ENCODE peak calls at places on chromosomes 5 and 9, in seven cellular contexts. One of them, this sample, is unnamed. For H3K4me1, the result is how much of the 10 kb centered on the place peaks cover.

GRCh38 chr5:92070786-92071185 is 687.7 kb upstream of the ARRDC3 start:
- DNase-seq in A549: no peak
- DNase-seq in GM23248: no peak
- DNase-seq in tibial nerve: no peak
- DNase-seq in CD4-positive, alpha-beta memory T cell: no peak
- DNase-seq in pancreas: no peak
- DNase-seq in GM23338: no peak
- DNase-seq in this sample: no peak

GRCh38 chr5:10034008-10034407 is 215.7 kb downstream of the ATPSCKMT start:
- DNase-seq in A549: no peak
- DNase-seq in GM23248: peak
- DNase-seq in tibial nerve: no peak
- DNase-seq in CD4-positive, alpha-beta memory T cell: no peak
- DNase-seq in pancreas: no peak
- DNase-seq in GM23338: no peak
- DNase-seq in this sample: no peak

GRCh38 chr5:7629559-7629958 is 221.4 kb downstream of the CFAP90 start:
- DNase-seq in A549: no peak
- DNase-seq in GM23248: no peak
- DNase-seq in tibial nerve: no peak
- DNase-seq in CD4-positive, alpha-beta memory T cell: no peak
- DNase-seq in pancreas: no peak
- DNase-seq in GM23338: no peak
- DNase-seq in this sample: no peak

GRCh38 chr5:169289520-169289919 is 11.4 kb downstream of the SLIT3 start:
- DNase-seq in A549: no peak
- DNase-seq in GM23248: peak
- DNase-seq in tibial nerve: no peak
- DNase-seq in CD4-positive, alpha-beta memory T cell: no peak
- DNase-seq in pancreas: no peak
- DNase-seq in GM23338: no peak
- DNase-seq in this sample: no peak

GRCh38 chr5:1505506-1506241 is 18.1 kb downstream of the LPCAT1 start:
- DNase-seq in A549: no peak
- DNase-seq in GM23248: no peak
- DNase-seq in tibial nerve: no peak
- DNase-seq in CD4-positive, alpha-beta memory T cell: no peak
- DNase-seq in pancreas: peak
- DNase-seq in GM23338: peak
- DNase-seq in this sample: no peak

GRCh38 chr9:84839538-84839937 is 170.0 kb downstream of the NTRK2 start:
- DNase-seq in A549: no peak
- DNase-seq in GM23248: peak
- DNase-seq in tibial nerve: no peak
- DNase-seq in CD4-positive, alpha-beta memory T cell: no peak
- DNase-seq in pancreas: no peak
- DNase-seq in GM23338: no peak
- DNase-seq in this sample: no peak

GRCh38 chr5:98929982-98930355 is 1.2 kb upstream of the CHD1 start:
- DNase-seq in A549: no peak
- DNase-seq in GM23248: peak
- DNase-seq in tibial nerve: peak
- DNase-seq in CD4-positive, alpha-beta memory T cell: no peak
- DNase-seq in pancreas: no peak
- DNase-seq in GM23338: no peak
- DNase-seq in this sample: no peak

GRCh38 chr5:72467987-72468386 is 39.2 kb downstream of the ZNF366 start:
- DNase-seq in A549: no peak
- DNase-seq in GM23248: peak
- DNase-seq in tibial nerve: no peak
- DNase-seq in CD4-positive, alpha-beta memory T cell: no peak
- DNase-seq in pancreas: no peak
- DNase-seq in GM23338: no peak
- DNase-seq in this sample: no peak

GRCh38 chr9:123978981-123979380 is 32.6 kb upstream of the LHX2 start:
- DNase-seq in A549: no peak
- DNase-seq in GM23248: no peak
- DNase-seq in tibial nerve: no peak
- DNase-seq in CD4-positive, alpha-beta memory T cell: no peak
- DNase-seq in pancreas: no peak
- DNase-seq in GM23338: no peak
- DNase-seq in this sample: no peak

GRCh38 chr9:129414377-129415021 is 206.4 kb downstream of the C9orf50 start:
- DNase-seq in A549: no peak
- DNase-seq in GM23248: peak
- DNase-seq in tibial nerve: peak
- DNase-seq in CD4-positive, alpha-beta memory T cell: peak
- DNase-seq in pancreas: peak
- DNase-seq in GM23338: peak
- DNase-seq in this sample: peak

GRCh38 chr9:133506653-133507038 is 18.1 kb downstream of the MYMK start:
- DNase-seq in A549: no peak
- DNase-seq in GM23248: peak
- DNase-seq in tibial nerve: peak
- DNase-seq in CD4-positive, alpha-beta memory T cell: no peak
- DNase-seq in pancreas: peak
- DNase-seq in GM23338: no peak
- DNase-seq in this sample: no peak

GRCh38 chr5:80492741-80493140 is 4.8 kb downstream of the FAM151B start:
- DNase-seq in A549: no peak
- DNase-seq in GM23248: no peak
- DNase-seq in tibial nerve: no peak
- DNase-seq in CD4-positive, alpha-beta memory T cell: no peak
- DNase-seq in pancreas: no peak
- DNase-seq in GM23338: no peak
- DNase-seq in this sample: no peak

GRCh38 chr5:11903121-11903613 is 1.1 kb downstream of the CTNND2 start:
- DNase-seq in A549: no peak
- DNase-seq in GM23248: no peak
- DNase-seq in tibial nerve: no peak
- DNase-seq in CD4-positive, alpha-beta memory T cell: no peak
- DNase-seq in pancreas: no peak
- DNase-seq in GM23338: peak
- DNase-seq in this sample: no peak

GRCh38 chr9:114499528-114499927 is 5.7 kb downstream of the WHRN start:
- DNase-seq in A549: no peak
- DNase-seq in GM23248: no peak
- DNase-seq in tibial nerve: no peak
- DNase-seq in CD4-positive, alpha-beta memory T cell: no peak
- DNase-seq in pancreas: no peak
- DNase-seq in GM23338: no peak
- DNase-seq in this sample: no peak

GRCh38 chr9:76756273-76756650 is 8.0 kb upstream of the PCA3 start:
- DNase-seq in A549: peak
- DNase-seq in GM23248: peak
- DNase-seq in tibial nerve: peak
- DNase-seq in CD4-positive, alpha-beta memory T cell: no peak
- DNase-seq in pancreas: no peak
- DNase-seq in GM23338: peak
- DNase-seq in this sample: no peak

GRCh38 chr9:18451409-18451808 is 22.5 kb upstream of the ADAMTSL1 start:
- DNase-seq in A549: no peak
- DNase-seq in GM23248: peak
- DNase-seq in tibial nerve: no peak
- DNase-seq in CD4-positive, alpha-beta memory T cell: no peak
- DNase-seq in pancreas: no peak
- DNase-seq in GM23338: no peak
- DNase-seq in this sample: no peak

GRCh38 chr9:9246726-9247125 is 1366.1 kb downstream of the PTPRD start:
- DNase-seq in A549: no peak
- DNase-seq in GM23248: no peak
- DNase-seq in tibial nerve: no peak
- DNase-seq in CD4-positive, alpha-beta memory T cell: no peak
- DNase-seq in pancreas: no peak
- DNase-seq in GM23338: no peak
- DNase-seq in this sample: no peak

GRCh38 chr9:11722957-11723356 is 970.2 kb upstream of the TYRP1 start:
- DNase-seq in A549: no peak
- DNase-seq in GM23248: no peak
- DNase-seq in tibial nerve: no peak
- DNase-seq in CD4-positive, alpha-beta memory T cell: no peak
- DNase-seq in pancreas: no peak
- DNase-seq in GM23338: no peak
- DNase-seq in this sample: no peak

GRCh38 chr5:148808864-148809642 is 17.4 kb upstream of the ADRB2 start:
- DNase-seq in A549: no peak
- DNase-seq in GM23248: no peak
- DNase-seq in tibial nerve: peak
- DNase-seq in CD4-positive, alpha-beta memory T cell: peak
- DNase-seq in pancreas: no peak
- DNase-seq in GM23338: no peak
- DNase-seq in this sample: no peak

GRCh38 chr5:110917161-110917875 is 154.2 kb upstream of the TSLP start:
- DNase-seq in A549: no peak
- DNase-seq in GM23248: peak
- DNase-seq in tibial nerve: no peak
- DNase-seq in CD4-positive, alpha-beta memory T cell: no peak
- DNase-seq in pancreas: no peak
- DNase-seq in GM23338: no peak
- DNase-seq in this sample: no peak

GRCh38 chr9:113425072-113425471 is 14.5 kb downstream of the C9orf43 start:
- DNase-seq in A549: no peak
- DNase-seq in GM23248: no peak
- DNase-seq in tibial nerve: no peak
- DNase-seq in CD4-positive, alpha-beta memory T cell: no peak
- DNase-seq in pancreas: no peak
- DNase-seq in GM23338: peak
- DNase-seq in this sample: no peak

GRCh38 chr5:167759411-167759821 is 532.0 kb upstream of the WWC1 start:
- DNase-seq in A549: peak
- DNase-seq in GM23248: peak
- DNase-seq in tibial nerve: no peak
- DNase-seq in CD4-positive, alpha-beta memory T cell: no peak
- DNase-seq in pancreas: no peak
- DNase-seq in GM23338: no peak
- DNase-seq in this sample: no peak

GRCh38 chr5:173454381-173454763 is 126.2 kb upstream of the STC2 start:
- DNase-seq in A549: peak
- DNase-seq in GM23248: peak
- DNase-seq in tibial nerve: no peak
- DNase-seq in CD4-positive, alpha-beta memory T cell: no peak
- DNase-seq in pancreas: no peak
- DNase-seq in GM23338: no peak
- DNase-seq in this sample: no peak
- H3K4me1 ChIP-seq in A549: under half
- H3K4me1 ChIP-seq in GM23248: half or more
- H3K4me1 ChIP-seq in tibial nerve: under half
- H3K4me1 ChIP-seq in CD4-positive, alpha-beta memory T cell: under half
- H3K4me1 ChIP-seq in pancreas: under half
- H3K4me1 ChIP-seq in GM23338: under half
- H3K4me1 ChIP-seq in this sample: under half

DNA sequence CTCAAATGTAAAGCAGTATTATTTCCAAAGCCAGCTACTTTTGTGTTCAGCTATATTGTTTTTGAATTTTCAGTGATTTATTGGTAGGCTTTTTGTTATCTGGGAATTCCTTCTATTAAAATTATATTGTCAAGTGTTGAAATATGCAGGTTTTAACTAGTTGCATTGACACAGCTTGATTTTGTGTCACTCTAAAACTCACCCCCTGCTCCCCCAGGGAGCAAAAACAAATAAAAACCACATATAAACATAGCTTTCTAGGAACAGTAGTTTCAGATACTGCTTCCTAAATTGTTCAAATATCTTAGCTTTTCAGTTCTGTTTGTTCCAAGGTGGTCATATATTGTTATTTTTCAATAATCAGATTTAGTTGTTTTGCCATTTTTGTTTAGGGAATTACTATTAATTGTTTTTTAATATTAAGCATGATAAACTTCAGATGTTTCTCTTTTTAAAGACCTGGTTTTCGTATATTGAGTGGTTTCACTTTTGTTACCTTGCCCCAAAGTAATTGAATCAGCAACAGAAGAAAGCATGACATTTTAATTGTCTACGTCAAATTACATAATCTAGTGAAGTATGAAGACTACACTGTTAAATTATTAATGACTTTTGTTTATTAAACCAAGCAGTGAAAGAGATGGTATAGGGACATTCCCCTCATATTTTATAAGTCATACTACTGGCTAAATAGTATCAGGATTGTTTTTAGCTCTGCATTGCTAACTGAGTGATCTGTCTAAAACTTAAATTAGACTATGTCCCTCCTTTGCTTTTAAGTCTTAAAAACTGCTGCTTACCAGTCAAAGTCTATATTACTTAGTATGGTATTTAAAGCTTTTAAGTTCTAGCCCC is 43.4 kb downstream of the ERBIN start:
- DNase-seq in A549: no peak
- DNase-seq in GM23248: no peak
- DNase-seq in tibial nerve: no peak
- DNase-seq in CD4-positive, alpha-beta memory T cell: no peak
- DNase-seq in pancreas: no peak
- DNase-seq in GM23338: no peak
- DNase-seq in this sample: no peak
- H3K4me1 ChIP-seq in A549: under half
- H3K4me1 ChIP-seq in GM23248: under half
- H3K4me1 ChIP-seq in tibial nerve: half or more
- H3K4me1 ChIP-seq in CD4-positive, alpha-beta memory T cell: half or more
- H3K4me1 ChIP-seq in pancreas: under half
- H3K4me1 ChIP-seq in GM23338: under half
- H3K4me1 ChIP-seq in this sample: half or more

GRCh38 chr5:132413567-132413966 is 44.1 kb downstream of the SLC22A5 start:
- DNase-seq in A549: no peak
- DNase-seq in GM23248: no peak
- DNase-seq in tibial nerve: no peak
- DNase-seq in CD4-positive, alpha-beta memory T cell: no peak
- DNase-seq in pancreas: no peak
- DNase-seq in GM23338: no peak
- DNase-seq in this sample: no peak

GRCh38 chr5:132408456-132408855 is 38.9 kb downstream of the SLC22A5 start:
- DNase-seq in A549: no peak
- DNase-seq in GM23248: no peak
- DNase-seq in tibial nerve: no peak
- DNase-seq in CD4-positive, alpha-beta memory T cell: no peak
- DNase-seq in pancreas: no peak
- DNase-seq in GM23338: no peak
- DNase-seq in this sample: no peak

GRCh38 chr5:132408965-132409364 is 39.5 kb downstream of the SLC22A5 start:
- DNase-seq in A549: no peak
- DNase-seq in GM23248: no peak
- DNase-seq in tibial nerve: no peak
- DNase-seq in CD4-positive, alpha-beta memory T cell: no peak
- DNase-seq in pancreas: no peak
- DNase-seq in GM23338: no peak
- DNase-seq in this sample: no peak

GRCh38 chr5:132410451-132411381 is 41.2 kb downstream of the SLC22A5 start:
- DNase-seq in A549: peak
- DNase-seq in GM23248: peak
- DNase-seq in tibial nerve: peak
- DNase-seq in CD4-positive, alpha-beta memory T cell: peak
- DNase-seq in pancreas: peak
- DNase-seq in GM23338: peak
- DNase-seq in this sample: peak

GRCh38 chr5:132411382-132411925 is 41.9 kb downstream of the SLC22A5 start:
- DNase-seq in A549: no peak
- DNase-seq in GM23248: no peak
- DNase-seq in tibial nerve: peak
- DNase-seq in CD4-positive, alpha-beta memory T cell: no peak
- DNase-seq in pancreas: no peak
- DNase-seq in GM23338: no peak
- DNase-seq in this sample: peak
- H3K4me1 ChIP-seq in A549: under half
- H3K4me1 ChIP-seq in GM23248: under half
- H3K4me1 ChIP-seq in tibial nerve: half or more
- H3K4me1 ChIP-seq in CD4-positive, alpha-beta memory T cell: half or more
- H3K4me1 ChIP-seq in pancreas: under half
- H3K4me1 ChIP-seq in GM23338: under half
- H3K4me1 ChIP-seq in this sample: half or more

GRCh38 chr9:89095755-89096154 is 82.9 kb downstream of the SHC3 start:
- DNase-seq in A549: no peak
- DNase-seq in GM23248: no peak
- DNase-seq in tibial nerve: no peak
- DNase-seq in CD4-positive, alpha-beta memory T cell: no peak
- DNase-seq in pancreas: no peak
- DNase-seq in GM23338: no peak
- DNase-seq in this sample: no peak
- H3K4me1 ChIP-seq in A549: under half
- H3K4me1 ChIP-seq in GM23248: under half
- H3K4me1 ChIP-seq in tibial nerve: under half
- H3K4me1 ChIP-seq in CD4-positive, alpha-beta memory T cell: under half
- H3K4me1 ChIP-seq in pancreas: under half
- H3K4me1 ChIP-seq in GM23338: under half
- H3K4me1 ChIP-seq in this sample: under half

This sample was measured in CD8-positive, alpha-beta memory T cell.